ENCODE peak calls at places on chromosomes 16 and 17, in five cellular contexts. H, M, J, K and D are unnamed samples.

GRCh38 chr17:57599271-57600045 is 145.6 kb downstream of the CCDC182 start:
- DNase-seq in H (peak; percentile 74), M (no peak), J (no peak), K (no peak), D (no peak)

GRCh38 chr16:2211923-2212347 is 1.3 kb upstream of the BRICD5 start:
- DNase-seq in H (no peak), M (no peak), J (peak; percentile 45), K (no peak), D (peak; percentile 61)

GRCh38 chr17:47615766-47616424 is 33.8 kb upstream of the KPNB1 start:
- DNase-seq in H (no peak), M (peak; percentile 62), J (no peak), K (no peak), D (no peak)

GRCh38 chr16:27326738-27327585 is 13.2 kb downstream of the IL4R start:
- DNase-seq in H (peak; percentile 59), M (peak; percentile 97), J (peak; percentile 88), K (peak; percentile 96), D (peak; percentile 93)

GRCh38 chr17:32941419-32942032 is 13.6 kb downstream of the TMEM98 start:
- DNase-seq in H (no peak), M (no peak), J (no peak), K (no peak), D (no peak)

GRCh38 chr17:81651692-81652091 is 4.7 kb downstream of the PDE6G start:
- DNase-seq in H (no peak), M (peak; percentile 93), J (no peak), K (peak; percentile 32), D (no peak)

GRCh38 chr16:84043486-84044107 is 1.0 kb upstream of the SLC38A8 start:
- DNase-seq in H (no peak), M (peak; percentile 18), J (peak; percentile 31), K (no peak), D (peak; percentile 42)

GRCh38 chr17:63440127-63440769 is 5.9 kb downstream of the CYB561 start:
- DNase-seq in H (peak; percentile 65), M (no peak), J (no peak), K (no peak), D (no peak)

GRCh38 chr17:76700627-76701470 is 9.9 kb downstream of the MXRA7 start:
- DNase-seq in H (no peak), M (peak; percentile 93), J (no peak), K (no peak), D (peak; percentile 87)

GRCh38 chr16:83449861-83450260 is 357.9 kb upstream of the HSBP1 start:
- DNase-seq in H (no peak), M (no peak), J (no peak), K (no peak), D (no peak)

GRCh38 chr17:47955497-47956461 is 1.9 kb downstream of the PRR15L start:
- DNase-seq in H (no peak), M (no peak), J (peak; percentile 93), K (no peak), D (no peak)

GRCh38 chr16:54846761-54847160 is 83.9 kb upstream of the IRX5 start:
- DNase-seq in H (no peak), M (no peak), J (no peak), K (no peak), D (no peak)

GRCh38 chr16:66650707-66651473 is 45.7 kb downstream of the CMTM4 start:
- DNase-seq in H (peak; percentile 82), M (peak; percentile 80), J (peak; percentile 68), K (peak; percentile 88), D (peak; percentile 72)

GRCh38 chr17:79473111-79473835 is 137.6 kb downstream of the RBFOX3 start:
- DNase-seq in H (no peak), M (no peak), J (no peak), K (no peak), D (no peak)

GRCh38 chr17:43645765-43646481 is 15.8 kb downstream of the MEOX1 start:
- DNase-seq in H (no peak), M (no peak), J (peak; percentile 77), K (no peak), D (peak; percentile 91)

GRCh38 chr16:4511441-4512082 is 27.0 kb downstream of the CDIP1 start:
- DNase-seq in H (no peak), M (peak; percentile 39), J (no peak), K (peak; percentile 91), D (peak; percentile 77)

GRCh38 chr17:64941761-64942160 is 22.5 kb upstream of the LRRC37A3 start:
- DNase-seq in H (no peak), M (no peak), J (no peak), K (no peak), D (no peak)

GRCh38 chr17:27247071-27247957 is 46.6 kb upstream of the WSB1 start:
- DNase-seq in H (no peak), M (peak; percentile 85), J (peak; percentile 77), K (no peak), D (peak; percentile 83)

GRCh38 chr17:79619196-79619595 is 8.3 kb upstream of the RBFOX3 start:
- DNase-seq in H (no peak), M (no peak), J (peak; percentile 11), K (peak; percentile 26), D (peak; percentile 1)

GRCh38 chr17:80456465-80457235 is 19.8 kb downstream of the NPTX1 start:
- DNase-seq in H (no peak), M (no peak), J (no peak), K (no peak), D (peak; percentile 66)

GRCh38 chr17:48832491-48832890 is 1.7 kb downstream of the CALCOCO2 start:
- DNase-seq in H (no peak), M (no peak), J (no peak), K (no peak), D (no peak)

GRCh38 chr17:36612323-36612722 is 10.9 kb downstream of the MRM1 start:
- DNase-seq in H (no peak), M (no peak), J (no peak), K (no peak), D (no peak)

GRCh38 chr17:34570491-34570890 is 8.9 kb upstream of the TMEM132E start:
- DNase-seq in H (no peak), M (no peak), J (no peak), K (no peak), D (no peak)

GRCh38 chr17:15298176-15298575 is 33.0 kb upstream of the PMP22 start:
- DNase-seq in H (no peak), M (peak; percentile 70), J (no peak), K (no peak), D (no peak)

GRCh38 chr16:3022208-3022696 is 1.5 kb downstream of the HCFC1R1 start:
- DNase-seq in H (peak; percentile 77), M (peak; percentile 95), J (peak; percentile 92), K (peak; percentile 90), D (peak; percentile 94)

GRCh38 chr16:64172652-64173051 is 949.2 kb downstream of the CDH11 start:
- DNase-seq in H (no peak), M (no peak), J (no peak), K (no peak), D (no peak)

GRCh38 chr17:35932576-35932975 is 2.0 kb upstream of the RDM1 start:
- DNase-seq in H (no peak), M (no peak), J (no peak), K (no peak), D (no peak)

GRCh38 chr16:85465328-85466307 is 147.5 kb upstream of the GSE1 start:
- DNase-seq in H (no peak), M (peak; percentile 76), J (no peak), K (no peak), D (peak; percentile 91)

GRCh38 chr16:48558269-48558915 is 51.6 kb downstream of the N4BP1 start:
- DNase-seq in H (no peak), M (peak; percentile 67), J (no peak), K (no peak), D (no peak)

GRCh38 chr17:7133424-7133823 is 18.8 kb upstream of the ASGR2 start:
- DNase-seq in H (peak; percentile 59), M (no peak), J (peak; percentile 65), K (peak; percentile 89), D (peak; percentile 76)

GRCh38 chr17:67244621-67245072 is 349 bp downstream of the HELZ start:
- DNase-seq in H (no peak), M (no peak), J (peak; percentile 51), K (no peak), D (peak; percentile 15)

GRCh38 chr16:27430923-27431484 is 29.0 kb downstream of the IL21R start:
- DNase-seq in H (peak; percentile 35), M (peak; percentile 52), J (no peak), K (peak; percentile 21), D (no peak)

GRCh38 chr16:78543066-78543465 is 443.6 kb downstream of the WWOX start:
- DNase-seq in H (no peak), M (no peak), J (no peak), K (no peak), D (no peak)

GRCh38 chr16:16143038-16143763 is 80.1 kb downstream of the ABCC6 start:
- DNase-seq in H (no peak), M (no peak), J (no peak), K (peak; percentile 64), D (no peak)

GRCh38 chr16:11215935-11216556 is 40.0 kb downstream of the SOCS1 start:
- DNase-seq in H (no peak), M (no peak), J (no peak), K (no peak), D (no peak)

GRCh38 chr16:67845291-67846062 is 1.3 kb upstream of the NUTF2 start:
- DNase-seq in H (no peak), M (no peak), J (no peak), K (no peak), D (no peak)

GRCh38 chr16:67842509-67843342 is 606 bp downstream of the THAP11 start:
- DNase-seq in H (peak; percentile 82), M (peak; percentile 46), J (peak; percentile 79), K (peak; percentile 68), D (peak; percentile 85)

GRCh38 chr16:67843343-67843765 is 1.2 kb downstream of the THAP11 start:
- DNase-seq in H (no peak), M (peak; percentile 68), J (no peak), K (no peak), D (peak; percentile 62)

GRCh38 chr16:67846063-67846319 is 742 bp upstream of the NUTF2 start:
- DNase-seq in H (no peak), M (no peak), J (no peak), K (no peak), D (no peak)

DNA sequence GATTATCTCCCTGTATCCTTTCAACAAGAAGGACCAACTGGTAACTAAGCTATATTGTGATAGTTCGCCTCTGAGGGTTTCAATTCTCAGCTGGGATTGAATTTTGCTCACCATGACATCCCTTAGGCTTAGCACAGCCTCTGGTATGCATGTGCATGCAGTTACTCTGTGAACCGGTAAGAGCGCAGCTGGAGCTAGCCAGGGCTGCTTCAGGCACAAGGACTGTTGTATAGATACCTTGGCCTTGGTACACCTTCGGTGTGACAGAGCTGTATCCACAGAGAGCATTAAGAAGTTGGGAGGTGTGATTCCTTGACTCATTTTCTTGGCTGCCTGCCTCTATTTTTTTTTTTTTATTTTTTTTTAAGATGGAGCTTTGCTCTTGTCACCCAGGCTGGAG is 2.3 kb upstream of the NUTF2 start:
- DNase-seq in H (no peak), M (peak; percentile 51), J (no peak), K (no peak), D (no peak)
- H3K27ac ChIP-seq in H (no peak overlapping the region), M (no peak overlapping the region), J (no peak overlapping the region), K (no peak overlapping the region), D (no peak overlapping the region)

GRCh38 chr16:81838794-81839193 is 59.7 kb downstream of the PLCG2 start:
- DNase-seq in H (no peak), M (peak; percentile 9), J (no peak), K (no peak), D (no peak)
- H3K4me1 ChIP-seq in H (peaks cover 3% of the 10 kb centered on the region), M (no peaks in the 10 kb centered on the region), J (peaks cover 10% of the 10 kb centered on the region), K (no peaks in the 10 kb centered on the region), D (no peaks in the 10 kb centered on the region)

GRCh38 chr17:78133179-78133951 is 2.8 kb downstream of the TMC8 start:
- DNase-seq in H (no peak), M (no peak), J (no peak), K (no peak), D (no peak)
- H3K27ac ChIP-seq in H (peak overlapping the region; percentile 37), M (no peak overlapping the region), J (no peak overlapping the region), K (no peak overlapping the region), D (no peak overlapping the region)

GRCh38 chr16:8890549-8890921 is 8.4 kb downstream of the LITAFD start:
- DNase-seq in H (no peak), M (no peak), J (peak; percentile 3), K (no peak), D (no peak)
- H3K4me1 ChIP-seq in H (peaks cover 8% of the 10 kb centered on the region), M (peaks cover 16% of the 10 kb centered on the region), J (peaks cover 10% of the 10 kb centered on the region), K (no peaks in the 10 kb centered on the region), D (peaks cover 2% of the 10 kb centered on the region)